ENCODE peak calls at places on chromosomes 3 and 15, in four cellular contexts. P, F, X and T are unnamed samples.

GRCh38 chr3:60708191-60708975 is 542.9 kb downstream of the FHIT start:
- DNase-seq in P (no peak), F (no peak), X (no peak), T (no peak)

GRCh38 chr3:194200422-194201060 is 64.6 kb downstream of the HES1 start:
- DNase-seq in P (no peak), F (no peak), X (no peak), T (no peak)

GRCh38 chr3:185822221-185822956 is 2.5 kb downstream of the IGF2BP2 start:
- DNase-seq in P (no peak), F (no peak), X (no peak), T (no peak)

GRCh38 chr15:52651868-52652267 is 27.3 kb downstream of the ATOSA start:
- DNase-seq in P (peak; percentile 53), F (no peak), X (no peak), T (no peak)

GRCh38 chr3:126446791-126447190 is 28.9 kb downstream of the ZXDC start:
- DNase-seq in P (no peak), F (no peak), X (no peak), T (no peak)

GRCh38 chr3:107988464-107989156 is 102.2 kb downstream of the CD47 start:
- DNase-seq in P (no peak), F (no peak), X (peak; percentile 89), T (no peak)

GRCh38 chr3:27044926-27045481 is 324.2 kb downstream of the NEK10 start:
- DNase-seq in P (no peak), F (no peak), X (no peak), T (no peak)

GRCh38 chr3:18258492-18258891 is 166.6 kb downstream of the SATB1 start:
- DNase-seq in P (no peak), F (no peak), X (no peak), T (no peak)

GRCh38 chr15:63501256-63502089 is 2.9 kb upstream of the USP3 start:
- DNase-seq in P (no peak), F (no peak), X (peak; percentile 88), T (no peak)

GRCh38 chr3:11539677-11540076 is 104.0 kb downstream of the VGLL4 start:
- DNase-seq in P (no peak), F (no peak), X (no peak), T (no peak)

GRCh38 chr3:50340404-50341329 is at the start of gene RASSF1:
- DNase-seq in P (no peak), F (peak; percentile 61), X (peak; percentile 95), T (no peak)

GRCh38 chr3:61580982-61581654 is 19.7 kb downstream of the PTPRG start:
- DNase-seq in P (no peak), F (no peak), X (no peak), T (no peak)

GRCh38 chr15:88622605-88622975 is 1.4 kb downstream of the AEN start:
- DNase-seq in P (no peak), F (no peak), X (no peak), T (no peak)

GRCh38 chr3:138125548-138126221 is 6.5 kb downstream of the A4GNT start:
- DNase-seq in P (no peak), F (no peak), X (no peak), T (no peak)

GRCh38 chr3:192875971-192876565 is 41.6 kb downstream of the MB21D2 start:
- DNase-seq in P (no peak), F (no peak), X (no peak), T (no peak)

GRCh38 chr3:71523628-71524027 is 59.9 kb downstream of the FOXP1 start:
- DNase-seq in P (no peak), F (no peak), X (no peak), T (no peak)

GRCh38 chr3:43970920-43971319 is 270.8 kb upstream of the TOPAZ1 start:
- DNase-seq in P (no peak), F (no peak), X (no peak), T (no peak)

GRCh38 chr3:161251716-161252115 is 30.6 kb downstream of the NMD3 start:
- DNase-seq in P (no peak), F (no peak), X (no peak), T (no peak)

GRCh38 chr3:160793853-160794252 is 37.8 kb downstream of the PPM1L start:
- DNase-seq in P (no peak), F (no peak), X (no peak), T (no peak)

GRCh38 chr15:31338318-31338878 is 11.8 kb downstream of the KLF13 start:
- DNase-seq in P (no peak), F (no peak), X (no peak), T (no peak)

GRCh38 chr15:47188766-47189507 is 528.4 kb upstream of the SEMA6D start:
- DNase-seq in P (no peak), F (no peak), X (no peak), T (no peak)

GRCh38 chr15:83092309-83092976 is 15.0 kb upstream of the TM6SF1 start:
- DNase-seq in P (no peak), F (no peak), X (no peak), T (no peak)

GRCh38 chr15:73964736-73965093 is 27.4 kb downstream of the STOML1 start:
- DNase-seq in P (peak; percentile 90), F (peak; percentile 78), X (peak; percentile 92), T (no peak)

GRCh38 chr3:159273070-159273469 is 471.2 kb downstream of the MFSD1 start:
- DNase-seq in P (no peak), F (no peak), X (no peak), T (no peak)

GRCh38 chr15:74383695-74384565 is 16.5 kb upstream of the CYP11A1 start:
- DNase-seq in P (no peak), F (peak; percentile 70), X (peak; percentile 51), T (no peak)

GRCh38 chr15:43794269-43795037 is 2.3 kb downstream of the SERF2 start:
- DNase-seq in P (no peak), F (no peak), X (no peak), T (no peak)

GRCh38 chr15:70156781-70157261 is 59.1 kb upstream of the TLE3 start:
- DNase-seq in P (no peak), F (no peak), X (no peak), T (no peak)

GRCh38 chr3:51718547-51719412 is 11.9 kb downstream of the GRM2 start:
- DNase-seq in P (peak; percentile 75), F (no peak), X (no peak), T (peak; percentile 72)

GRCh38 chr3:46905661-46906451 is 28.3 kb downstream of the PTH1R start:
- DNase-seq in P (no peak), F (peak; percentile 9), X (no peak), T (no peak)

GRCh38 chr3:53787016-53787415 is 59.2 kb downstream of the CHDH start:
- DNase-seq in P (no peak), F (no peak), X (no peak), T (no peak)

DNA sequence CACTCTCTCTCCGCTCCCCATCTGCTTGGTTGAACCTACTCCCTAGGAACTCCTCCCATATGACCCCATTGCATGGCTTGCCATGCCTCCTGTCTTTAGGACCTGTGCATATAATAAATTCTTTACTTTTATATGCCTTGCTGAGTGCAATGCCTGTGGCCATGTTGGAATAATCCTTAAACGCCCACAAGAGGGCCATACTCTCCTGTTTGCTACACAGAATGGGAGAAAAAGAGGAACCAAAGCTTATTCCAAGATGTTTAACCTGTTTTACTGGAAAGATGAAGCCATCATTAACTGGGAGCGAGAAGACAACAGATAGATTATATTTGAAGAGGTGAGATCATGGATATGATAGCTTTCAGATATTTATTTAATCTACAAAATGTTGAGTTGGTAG is 1097.8 kb downstream of the NAALADL2 start:
- DNase-seq in P (no peak), F (no peak), X (no peak), T (no peak)
- TF ChIP-seq CTCF in P (peak; percentile 48), F (no peak), X (no peak), T (peak; percentile 47)

DNA sequence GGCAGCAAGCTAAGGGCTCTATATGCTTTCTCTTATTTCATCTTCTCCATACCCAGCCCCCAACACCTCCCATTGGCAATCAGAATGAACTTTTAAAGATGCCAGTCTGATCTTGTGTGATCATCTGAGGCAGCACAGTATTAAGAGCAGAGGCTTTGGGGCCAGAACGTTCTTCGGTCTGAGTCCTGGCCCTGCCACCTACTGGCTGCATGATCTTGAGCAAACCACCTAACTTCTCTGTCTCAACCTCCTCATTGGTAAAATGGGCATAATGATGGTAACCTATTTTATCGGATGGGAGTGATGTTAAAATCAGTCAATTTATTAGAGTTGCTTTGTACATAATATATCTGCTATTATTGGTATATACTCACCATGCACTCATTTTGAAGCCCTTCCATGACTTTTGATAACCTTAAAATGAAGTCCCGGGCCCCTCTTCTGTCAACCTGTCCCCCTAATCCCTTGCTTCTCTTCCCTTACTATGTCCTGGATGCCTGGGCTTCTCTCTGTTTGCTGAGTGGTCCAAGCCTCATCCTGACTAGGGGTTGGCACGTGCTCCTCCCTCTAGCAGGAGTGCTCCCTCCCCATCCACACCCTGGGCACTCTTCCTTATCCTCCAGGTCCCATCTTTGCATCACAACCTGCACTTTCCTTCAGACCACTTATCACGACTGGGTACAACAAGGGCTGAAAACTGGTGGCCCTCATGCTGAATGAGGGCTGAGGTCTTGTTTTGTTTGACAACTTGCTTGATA is 6.3 kb downstream of the EFCAB12 start:
- DNase-seq in P (no peak), F (no peak), X (no peak), T (no peak)
- TF ChIP-seq CTCF in P (no peak), F (no peak), X (no peak), T (no peak)

DNA sequence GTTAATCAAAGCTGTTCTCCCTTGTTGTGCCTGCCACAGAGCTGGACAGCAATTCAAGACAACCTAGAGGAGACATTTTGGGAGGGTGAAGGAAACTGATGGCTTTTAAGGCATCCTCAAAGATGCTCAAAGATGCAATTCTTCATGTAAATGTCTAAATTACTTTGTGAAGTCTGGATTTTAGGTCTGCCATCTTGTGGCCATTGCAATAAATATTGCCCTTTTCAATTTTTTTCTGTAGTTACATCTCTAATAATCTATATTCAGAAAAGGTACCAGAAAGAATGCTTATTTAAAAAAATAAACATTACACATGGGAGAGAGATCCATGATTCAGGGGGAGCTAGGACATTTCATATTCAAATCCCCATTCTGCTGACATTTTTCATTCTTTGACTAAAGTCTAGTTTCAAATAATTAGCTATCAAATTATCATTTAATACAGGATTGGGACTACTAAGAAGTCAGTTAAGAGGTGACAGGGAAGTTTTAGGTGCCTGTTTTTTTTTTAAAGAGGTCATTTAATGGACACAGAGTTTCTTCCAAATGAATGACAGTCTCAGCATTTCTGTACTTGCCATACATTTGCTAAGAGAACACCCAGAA is 259.8 kb upstream of the WNT5A start:
- DNase-seq in P (no peak), F (no peak), X (no peak), T (no peak)
- TF ChIP-seq CTCF in P (peak; percentile 69), F (no peak), X (peak; percentile 35), T (peak; percentile 74)

GRCh38 chr3:187256217-187256616 is 35.3 kb downstream of the MASP1 start:
- DNase-seq in P (no peak), F (no peak), X (no peak), T (no peak)
- TF ChIP-seq CTCF in P (no peak), F (no peak), X (no peak), T (peak; percentile 45)

GRCh38 chr3:119239421-119239820 is 1.3 kb downstream of the B4GALT4 start:
- DNase-seq in P (no peak), F (no peak), X (no peak), T (no peak)
- TF ChIP-seq CTCF in P (no peak), F (no peak), X (no peak), T (no peak)

GRCh38 chr3:122858373-122858772 is 63.5 kb downstream of the SLC49A4 start:
- DNase-seq in P (no peak), F (no peak), X (no peak), T (no peak)
- TF ChIP-seq CTCF in P (peak; percentile 65), F (no peak), X (no peak), T (peak; percentile 63)

GRCh38 chr15:45087513-45087912 is 26.5 kb downstream of the DUOX2 start:
- DNase-seq in P (no peak), F (no peak), X (no peak), T (no peak)
- TF ChIP-seq CTCF in P (no peak), F (no peak), X (no peak), T (no peak)

GRCh38 chr15:71364117-71364584 is 248.9 kb downstream of the THSD4 start:
- DNase-seq in P (no peak), F (no peak), X (no peak), T (no peak)
- TF ChIP-seq CTCF in P (no peak), F (no peak), X (no peak), T (no peak)